ENCODE peak calls at places on chromosomes 7 and 10, in four cellular contexts. One of them, this sample, is unnamed.

GRCh38 chr7:148527717-148528168 is 62.8 kb upstream of the C7orf33 start:
- DNase-seq in sciatic nerve: peak
- DNase-seq in HT1080: peak
- DNase-seq in T1000: no peak
- DNase-seq in this sample: peak

GRCh38 chr10:35562427-35562826 is 42.7 kb upstream of the GJD4 start:
- DNase-seq in HT1080: no peak
- DNase-seq in sciatic nerve: no peak
- DNase-seq in T1000: no peak
- DNase-seq in this sample: no peak

GRCh38 chr10:90372442-90372841 is 485.4 kb downstream of the HTR7 start:
- DNase-seq in T1000: no peak
- DNase-seq in HT1080: no peak
- DNase-seq in sciatic nerve: no peak
- DNase-seq in this sample: no peak

GRCh38 chr7:110522061-110522750 is 568.7 kb upstream of the LRRN3 start:
- DNase-seq in sciatic nerve: no peak
- DNase-seq in HT1080: no peak
- DNase-seq in T1000: no peak
- DNase-seq in this sample: no peak

GRCh38 chr10:77428776-77429395 is 208.7 kb downstream of the KCNMA1 start:
- DNase-seq in T1000: peak
- DNase-seq in sciatic nerve: no peak
- DNase-seq in HT1080: peak
- DNase-seq in this sample: no peak

GRCh38 chr7:117871778-117872538 is 1.3 kb downstream of the CTTNBP2 start:
- DNase-seq in HT1080: peak
- DNase-seq in sciatic nerve: peak
- DNase-seq in T1000: no peak
- DNase-seq in this sample: no peak

GRCh38 chr7:83936056-83936703 is 258.4 kb downstream of the SEMA3A start:
- DNase-seq in sciatic nerve: peak
- DNase-seq in HT1080: peak
- DNase-seq in T1000: peak
- DNase-seq in this sample: no peak

GRCh38 chr7:140646931-140647647 is 6.5 kb upstream of the DENND2A start:
- DNase-seq in T1000: no peak
- DNase-seq in HT1080: peak
- DNase-seq in sciatic nerve: peak
- DNase-seq in this sample: no peak

GRCh38 chr10:132708441-132708840 is 77.5 kb downstream of the NKX6-2 start:
- DNase-seq in T1000: no peak
- DNase-seq in HT1080: no peak
- DNase-seq in sciatic nerve: peak
- DNase-seq in this sample: no peak

GRCh38 chr10:14456218-14456869 is 125.6 kb upstream of the FRMD4A start:
- DNase-seq in sciatic nerve: no peak
- DNase-seq in T1000: no peak
- DNase-seq in HT1080: no peak
- DNase-seq in this sample: no peak

GRCh38 chr10:93580824-93581223 is 14.4 kb downstream of the FFAR4 start:
- DNase-seq in T1000: peak
- DNase-seq in sciatic nerve: no peak
- DNase-seq in HT1080: peak
- DNase-seq in this sample: no peak

GRCh38 chr10:63491558-63492316 is 26.0 kb upstream of the JMJD1C start:
- DNase-seq in HT1080: no peak
- DNase-seq in T1000: peak
- DNase-seq in sciatic nerve: no peak
- DNase-seq in this sample: peak

GRCh38 chr7:129801882-129802281 is 150.9 kb downstream of the UBE2H start:
- DNase-seq in sciatic nerve: no peak
- DNase-seq in T1000: no peak
- DNase-seq in HT1080: no peak
- DNase-seq in this sample: no peak

GRCh38 chr7:122412886-122413285 is 108.3 kb upstream of the FEZF1 start:
- DNase-seq in T1000: no peak
- DNase-seq in sciatic nerve: no peak
- DNase-seq in HT1080: peak
- DNase-seq in this sample: no peak

GRCh38 chr7:34735526-34735925 is 77.5 kb downstream of the NPSR1 start:
- DNase-seq in HT1080: no peak
- DNase-seq in sciatic nerve: no peak
- DNase-seq in T1000: no peak
- DNase-seq in this sample: no peak

GRCh38 chr10:17033529-17034250 is 95.9 kb downstream of the CUBN start:
- DNase-seq in HT1080: no peak
- DNase-seq in sciatic nerve: no peak
- DNase-seq in T1000: no peak
- DNase-seq in this sample: no peak

GRCh38 chr10:27490807-27491206 is 13.3 kb upstream of the RAB18 start:
- DNase-seq in T1000: no peak
- DNase-seq in sciatic nerve: no peak
- DNase-seq in HT1080: peak
- DNase-seq in this sample: no peak

GRCh38 chr7:81482600-81483186 is 287.2 kb downstream of the HGF start:
- DNase-seq in sciatic nerve: no peak
- DNase-seq in HT1080: no peak
- DNase-seq in T1000: no peak
- DNase-seq in this sample: no peak

GRCh38 chr7:83162402-83163256 is at the start of gene PCLO:
- DNase-seq in HT1080: peak
- DNase-seq in T1000: peak
- DNase-seq in sciatic nerve: peak
- DNase-seq in this sample: peak

GRCh38 chr10:67033878-67034277 is 108.0 kb downstream of the LRRTM3 start:
- DNase-seq in HT1080: no peak
- DNase-seq in T1000: no peak
- DNase-seq in sciatic nerve: no peak
- DNase-seq in this sample: no peak

GRCh38 chr7:140593583-140593982 is 47.0 kb downstream of the DENND2A start:
- DNase-seq in T1000: no peak
- DNase-seq in sciatic nerve: no peak
- DNase-seq in HT1080: no peak
- DNase-seq in this sample: no peak

GRCh38 chr10:68082815-68083395 is 7.8 kb upstream of the HERC4 start:
- DNase-seq in T1000: no peak
- DNase-seq in sciatic nerve: no peak
- DNase-seq in HT1080: peak
- DNase-seq in this sample: no peak

GRCh38 chr7:7569113-7569527 is 2.4 kb downstream of the MIOS start:
- DNase-seq in T1000: no peak
- DNase-seq in HT1080: no peak
- DNase-seq in sciatic nerve: no peak
- DNase-seq in this sample: no peak

GRCh38 chr7:117296066-117296465 is 26.8 kb downstream of the WNT2 start:
- DNase-seq in T1000: no peak
- DNase-seq in sciatic nerve: no peak
- DNase-seq in HT1080: no peak
- DNase-seq in this sample: peak

GRCh38 chr7:77326131-77326530 is 90.0 kb downstream of the GSAP start:
- DNase-seq in sciatic nerve: no peak
- DNase-seq in T1000: no peak
- DNase-seq in HT1080: peak
- DNase-seq in this sample: no peak

GRCh38 chr10:110868981-110869380 is 2.7 kb upstream of the PDCD4 start:
- DNase-seq in HT1080: no peak
- DNase-seq in sciatic nerve: no peak
- DNase-seq in T1000: no peak
- DNase-seq in this sample: no peak

GRCh38 chr7:85156661-85157213 is 30.1 kb downstream of the SEMA3D start:
- DNase-seq in sciatic nerve: no peak
- DNase-seq in T1000: no peak
- DNase-seq in HT1080: no peak
- DNase-seq in this sample: no peak

GRCh38 chr10:50291261-50291850 is 40.0 kb upstream of the ASAH2 start:
- DNase-seq in T1000: no peak
- DNase-seq in sciatic nerve: no peak
- DNase-seq in HT1080: no peak
- DNase-seq in this sample: no peak

GRCh38 chr7:28038175-28038855 is 142.3 kb downstream of the JAZF1 start:
- DNase-seq in T1000: no peak
- DNase-seq in HT1080: no peak
- DNase-seq in sciatic nerve: no peak
- DNase-seq in this sample: no peak

GRCh38 chr10:52807803-52808202 is 35.2 kb upstream of the MBL2 start:
- DNase-seq in sciatic nerve: no peak
- DNase-seq in T1000: no peak
- DNase-seq in HT1080: no peak
- DNase-seq in this sample: no peak

GRCh38 chr7:149126662-149127321 is 668 bp upstream of the ZNF425 start:
- DNase-seq in T1000: no peak
- DNase-seq in HT1080: peak
- DNase-seq in sciatic nerve: peak
- DNase-seq in this sample: no peak

GRCh38 chr7:98429799-98430198 is 28.9 kb upstream of the BAIAP2L1 start:
- DNase-seq in T1000: no peak
- DNase-seq in sciatic nerve: no peak
- DNase-seq in HT1080: no peak
- DNase-seq in this sample: no peak

This sample was measured in keratinocyte.